ENCODE peak calls at places on chromosome 1, in five cellular contexts. One of them, this sample, is unnamed.

GRCh38 chr1:18879791-18880309 is 20.4 kb upstream of the TAS1R2 start:
- DNase-seq in HTR-8/SVneo: no peak
- DNase-seq in activated CD8-positive, alpha-beta memory T cell treated with anti-CD3 and anti-CD28 coated beads, Interleukin-2, amount 50 U/mL, for 4 hours: no peak
- DNase-seq in T follicular helper cell: no peak
- DNase-seq in stimulated activated CD4-positive, alpha-beta T cell treated with anti-CD3 and anti-CD28 coated beads, Interleukin-1b, Interleukin-23, amount 100 ng/mL, for 4 hours: no peak
- DNase-seq in this sample: no peak

GRCh38 chr1:41773144-41773571 is 145.6 kb downstream of the HIVEP3 start:
- DNase-seq in activated CD8-positive, alpha-beta memory T cell treated with anti-CD3 and anti-CD28 coated beads, Interleukin-2, amount 50 U/mL, for 4 hours: no peak
- DNase-seq in stimulated activated CD4-positive, alpha-beta T cell treated with anti-CD3 and anti-CD28 coated beads, Interleukin-1b, Interleukin-23, amount 100 ng/mL, for 4 hours: no peak
- DNase-seq in T follicular helper cell: no peak
- DNase-seq in HTR-8/SVneo: no peak
- DNase-seq in this sample: no peak

GRCh38 chr1:216917039-216917438 is 193.8 kb upstream of the ESRRG start:
- DNase-seq in activated CD8-positive, alpha-beta memory T cell treated with anti-CD3 and anti-CD28 coated beads, Interleukin-2, amount 50 U/mL, for 4 hours: no peak
- DNase-seq in T follicular helper cell: no peak
- DNase-seq in HTR-8/SVneo: no peak
- DNase-seq in stimulated activated CD4-positive, alpha-beta T cell treated with anti-CD3 and anti-CD28 coated beads, Interleukin-1b, Interleukin-23, amount 100 ng/mL, for 4 hours: no peak
- DNase-seq in this sample: no peak

GRCh38 chr1:19023787-19024186 is 67.3 kb upstream of the IFFO2 start:
- DNase-seq in T follicular helper cell: no peak
- DNase-seq in HTR-8/SVneo: no peak
- DNase-seq in stimulated activated CD4-positive, alpha-beta T cell treated with anti-CD3 and anti-CD28 coated beads, Interleukin-1b, Interleukin-23, amount 100 ng/mL, for 4 hours: no peak
- DNase-seq in activated CD8-positive, alpha-beta memory T cell treated with anti-CD3 and anti-CD28 coated beads, Interleukin-2, amount 50 U/mL, for 4 hours: no peak
- DNase-seq in this sample: no peak

GRCh38 chr1:100354971-100355394 is 2.7 kb downstream of the CDC14A start:
- DNase-seq in activated CD8-positive, alpha-beta memory T cell treated with anti-CD3 and anti-CD28 coated beads, Interleukin-2, amount 50 U/mL, for 4 hours: no peak
- DNase-seq in HTR-8/SVneo: peak
- DNase-seq in stimulated activated CD4-positive, alpha-beta T cell treated with anti-CD3 and anti-CD28 coated beads, Interleukin-1b, Interleukin-23, amount 100 ng/mL, for 4 hours: no peak
- DNase-seq in T follicular helper cell: no peak
- DNase-seq in this sample: no peak

GRCh38 chr1:36400825-36401601 is 3.3 kb upstream of the LSM10 start:
- DNase-seq in HTR-8/SVneo: no peak
- DNase-seq in T follicular helper cell: no peak
- DNase-seq in activated CD8-positive, alpha-beta memory T cell treated with anti-CD3 and anti-CD28 coated beads, Interleukin-2, amount 50 U/mL, for 4 hours: peak
- DNase-seq in stimulated activated CD4-positive, alpha-beta T cell treated with anti-CD3 and anti-CD28 coated beads, Interleukin-1b, Interleukin-23, amount 100 ng/mL, for 4 hours: no peak
- DNase-seq in this sample: no peak

GRCh38 chr1:110490791-110491451 is 28.1 kb downstream of the KCNA10 start:
- DNase-seq in T follicular helper cell: no peak
- DNase-seq in stimulated activated CD4-positive, alpha-beta T cell treated with anti-CD3 and anti-CD28 coated beads, Interleukin-1b, Interleukin-23, amount 100 ng/mL, for 4 hours: no peak
- DNase-seq in HTR-8/SVneo: no peak
- DNase-seq in activated CD8-positive, alpha-beta memory T cell treated with anti-CD3 and anti-CD28 coated beads, Interleukin-2, amount 50 U/mL, for 4 hours: no peak
- DNase-seq in this sample: no peak

GRCh38 chr1:172917972-172918371 is 132.8 kb downstream of the TNFSF18 start:
- DNase-seq in HTR-8/SVneo: peak
- DNase-seq in activated CD8-positive, alpha-beta memory T cell treated with anti-CD3 and anti-CD28 coated beads, Interleukin-2, amount 50 U/mL, for 4 hours: no peak
- DNase-seq in stimulated activated CD4-positive, alpha-beta T cell treated with anti-CD3 and anti-CD28 coated beads, Interleukin-1b, Interleukin-23, amount 100 ng/mL, for 4 hours: no peak
- DNase-seq in T follicular helper cell: no peak
- DNase-seq in this sample: no peak

GRCh38 chr1:33273402-33273801 is 17.1 kb downstream of the ZNF362 start:
- DNase-seq in HTR-8/SVneo: no peak
- DNase-seq in T follicular helper cell: no peak
- DNase-seq in activated CD8-positive, alpha-beta memory T cell treated with anti-CD3 and anti-CD28 coated beads, Interleukin-2, amount 50 U/mL, for 4 hours: no peak
- DNase-seq in stimulated activated CD4-positive, alpha-beta T cell treated with anti-CD3 and anti-CD28 coated beads, Interleukin-1b, Interleukin-23, amount 100 ng/mL, for 4 hours: no peak
- DNase-seq in this sample: no peak

GRCh38 chr1:8671313-8671917 is 146.0 kb downstream of the RERE start:
- DNase-seq in stimulated activated CD4-positive, alpha-beta T cell treated with anti-CD3 and anti-CD28 coated beads, Interleukin-1b, Interleukin-23, amount 100 ng/mL, for 4 hours: peak
- DNase-seq in T follicular helper cell: no peak
- DNase-seq in activated CD8-positive, alpha-beta memory T cell treated with anti-CD3 and anti-CD28 coated beads, Interleukin-2, amount 50 U/mL, for 4 hours: no peak
- DNase-seq in HTR-8/SVneo: no peak
- DNase-seq in this sample: no peak

GRCh38 chr1:224726783-224727182 is 110.7 kb downstream of the CNIH3 start:
- DNase-seq in T follicular helper cell: no peak
- DNase-seq in activated CD8-positive, alpha-beta memory T cell treated with anti-CD3 and anti-CD28 coated beads, Interleukin-2, amount 50 U/mL, for 4 hours: no peak
- DNase-seq in HTR-8/SVneo: peak
- DNase-seq in stimulated activated CD4-positive, alpha-beta T cell treated with anti-CD3 and anti-CD28 coated beads, Interleukin-1b, Interleukin-23, amount 100 ng/mL, for 4 hours: no peak
- DNase-seq in this sample: no peak